ENCODE peak calls at places on chromosomes 4 and X, in five cellular contexts. One of them, this sample, is unnamed.
A peak's percentile ranks its signal among the peaks of the same experiment; 100 is the strongest.

GRCh38 chr4:42398448-42399355 is 1.4 kb downstream of the SHISA3 start:
- DNase-seq in HepG2: no peak
- DNase-seq in H1: peak; percentile 64
- DNase-seq in A549: no peak
- DNase-seq in K562: no peak
- DNase-seq in this sample: no peak

GRCh38 chrX:15563056-15563455 is 37.7 kb downstream of the ACE2 start:
- DNase-seq in A549: no peak
- DNase-seq in H1: no peak
- DNase-seq in K562: no peak
- DNase-seq in HepG2: no peak
- DNase-seq in this sample: no peak

GRCh38 chr4:180635276-180635675 is 1607.9 kb upstream of the TENM3 start:
- DNase-seq in K562: no peak
- DNase-seq in A549: no peak
- DNase-seq in H1: no peak
- DNase-seq in HepG2: no peak
- DNase-seq in this sample: no peak

GRCh38 chrX:108139303-108139702 is 47.7 kb downstream of the ATG4A start:
- DNase-seq in K562: peak; percentile 28
- DNase-seq in H1: no peak
- DNase-seq in HepG2: no peak
- DNase-seq in A549: no peak
- DNase-seq in this sample: peak; percentile 21

GRCh38 chrX:334331-334891 is 15.8 kb upstream of the GTPBP6 start:
- DNase-seq in HepG2: no peak
- DNase-seq in H1: no peak
- DNase-seq in A549: no peak
- DNase-seq in K562: no peak
- DNase-seq in this sample: no peak

GRCh38 chr4:110508827-110509446 is 33.0 kb downstream of the ENPEP start:
- DNase-seq in K562: no peak
- DNase-seq in A549: no peak
- DNase-seq in HepG2: no peak
- DNase-seq in H1: no peak
- DNase-seq in this sample: peak; percentile 24

GRCh38 chrX:25754399-25754798 is 383.7 kb upstream of the MAGEB18 start:
- DNase-seq in A549: no peak
- DNase-seq in H1: no peak
- DNase-seq in K562: no peak
- DNase-seq in HepG2: no peak
- DNase-seq in this sample: no peak

GRCh38 chrX:123487674-123488073 is 245.2 kb downstream of the THOC2 start:
- DNase-seq in K562: no peak
- DNase-seq in H1: no peak
- DNase-seq in HepG2: no peak
- DNase-seq in A549: no peak
- DNase-seq in this sample: no peak

GRCh38 chr4:73984736-73985527 is 3.1 kb downstream of the PPBP start:
- DNase-seq in A549: no peak
- DNase-seq in HepG2: no peak
- DNase-seq in H1: no peak
- DNase-seq in K562: no peak
- DNase-seq in this sample: no peak

GRCh38 chr4:18847276-18847890 is 825.8 kb upstream of the LCORL start:
- DNase-seq in H1: no peak
- DNase-seq in A549: no peak
- DNase-seq in HepG2: no peak
- DNase-seq in K562: no peak
- DNase-seq in this sample: no peak

GRCh38 chr4:183821090-183821853 is 83.8 kb upstream of the STOX2 start:
- DNase-seq in K562: no peak
- DNase-seq in H1: no peak
- DNase-seq in A549: no peak
- DNase-seq in HepG2: no peak
- DNase-seq in this sample: no peak

GRCh38 chr4:94345984-94346383 is 3.3 kb upstream of the HPGDS start:
- DNase-seq in HepG2: no peak
- DNase-seq in K562: no peak
- DNase-seq in H1: no peak
- DNase-seq in A549: no peak
- DNase-seq in this sample: no peak

GRCh38 chrX:96987228-96987627 is 103.5 kb downstream of the RPA4 start:
- DNase-seq in HepG2: no peak
- DNase-seq in H1: no peak
- DNase-seq in K562: no peak
- DNase-seq in A549: no peak
- DNase-seq in this sample: no peak

GRCh38 chrX:40095588-40096394 is 2.0 kb downstream of the BCOR start:
- DNase-seq in HepG2: no peak
- DNase-seq in K562: no peak
- DNase-seq in A549: no peak
- DNase-seq in H1: no peak
- DNase-seq in this sample: peak; percentile 44

GRCh38 chrX:68238568-68238967 is 194.7 kb downstream of the OPHN1 start:
- DNase-seq in A549: no peak
- DNase-seq in HepG2: no peak
- DNase-seq in H1: peak; percentile 51
- DNase-seq in K562: no peak
- DNase-seq in this sample: peak; percentile 2

GRCh38 chr4:129323630-129324029 is 227.7 kb downstream of the C4orf33 start:
- DNase-seq in K562: no peak
- DNase-seq in A549: no peak
- DNase-seq in H1: no peak
- DNase-seq in HepG2: no peak
- DNase-seq in this sample: no peak

GRCh38 chr4:40379248-40379647 is 44.1 kb downstream of the CHRNA9 start:
- DNase-seq in HepG2: no peak
- DNase-seq in H1: no peak
- DNase-seq in A549: no peak
- DNase-seq in K562: no peak
- DNase-seq in this sample: no peak

GRCh38 chr4:110164251-110164650 is 34.2 kb downstream of the ELOVL6 start:
- DNase-seq in HepG2: no peak
- DNase-seq in K562: no peak
- DNase-seq in A549: no peak
- DNase-seq in H1: no peak
- DNase-seq in this sample: no peak

DNA sequence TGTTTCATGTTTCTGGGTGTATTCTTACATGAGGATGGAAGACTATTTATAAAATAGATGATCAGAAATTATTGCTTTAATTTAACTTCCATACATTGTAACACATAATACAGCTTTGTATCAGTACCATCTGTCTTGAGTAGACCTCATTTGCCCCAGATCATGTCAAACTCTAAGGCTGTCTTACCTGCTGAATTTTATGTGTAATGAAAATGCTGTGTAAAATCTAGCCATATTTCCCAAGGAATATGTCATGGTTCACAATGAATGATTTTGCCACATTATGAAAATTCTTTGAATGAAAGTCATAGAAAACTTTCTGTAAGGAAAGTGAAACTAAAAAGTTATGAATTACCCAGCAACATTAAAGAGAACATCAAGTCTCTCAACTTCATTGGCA is 7.4 kb downstream of the BDH2 start:
- DNase-seq in K562: no peak
- DNase-seq in H1: no peak
- DNase-seq in A549: no peak
- DNase-seq in HepG2: no peak
- DNase-seq in this sample: no peak
- TF ChIP-seq MAX in K562: no peak
- TF ChIP-seq MAX in H1: no peak
- TF ChIP-seq MAX in A549: no peak
- TF ChIP-seq MAX in HepG2: no peak
- TF ChIP-seq MAX in this sample: no peak

GRCh38 chr4:156941940-156942548 is 29.6 kb downstream of the PDGFC start:
- DNase-seq in K562: no peak
- DNase-seq in H1: no peak
- DNase-seq in A549: peak; percentile 11
- DNase-seq in HepG2: peak; percentile 98
- DNase-seq in this sample: no peak
- TF ChIP-seq EP300 in K562: no peak
- TF ChIP-seq EP300 in H1: no peak
- TF ChIP-seq EP300 in A549: no peak
- TF ChIP-seq EP300 in HepG2: peak; percentile 26
- TF ChIP-seq EP300 in this sample: no peak

DNA sequence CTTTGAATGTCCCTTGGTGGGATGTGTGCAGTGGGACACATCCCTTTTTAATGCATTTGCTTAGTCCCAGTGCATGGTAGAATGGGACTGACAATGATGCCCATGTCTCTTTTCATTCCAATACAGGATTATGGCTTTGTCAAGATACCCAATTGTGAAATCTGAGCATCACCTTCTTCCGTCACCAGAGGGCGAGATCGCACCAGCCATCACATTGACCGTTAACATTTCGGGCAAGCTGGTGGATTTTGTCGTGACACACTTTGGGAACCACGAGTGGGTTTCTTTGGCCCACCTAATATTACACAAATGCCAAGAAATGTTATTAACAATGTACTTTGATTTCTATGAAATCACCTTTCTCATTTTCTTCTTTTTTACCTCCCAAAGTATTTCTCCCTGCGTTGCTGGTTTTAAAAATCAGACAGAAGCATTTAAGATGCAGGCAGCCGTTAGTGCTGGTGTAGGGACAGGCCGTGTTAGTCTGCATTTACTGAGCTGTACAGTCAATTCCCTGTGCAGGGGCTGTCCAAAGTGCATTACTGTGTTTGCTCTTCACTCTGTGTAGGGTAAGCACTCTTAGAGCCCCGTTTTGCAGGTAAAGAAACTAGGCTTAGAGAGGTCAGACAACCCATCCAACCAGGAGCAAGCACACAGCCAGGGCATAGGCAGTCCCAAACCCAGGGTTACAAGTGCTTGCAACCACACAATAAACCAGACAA is 46.5 kb downstream of the CWH43 start:
- DNase-seq in K562: peak; percentile 28
- DNase-seq in H1: peak; percentile 55
- DNase-seq in A549: peak; percentile 6
- DNase-seq in HepG2: peak; percentile 31
- DNase-seq in this sample: peak; percentile 27
- TF ChIP-seq MAX in K562: no peak
- TF ChIP-seq MAX in H1: no peak
- TF ChIP-seq MAX in A549: no peak
- TF ChIP-seq MAX in HepG2: no peak
- TF ChIP-seq MAX in this sample: no peak

GRCh38 chr4:91258326-91258725 is 1045.4 kb upstream of the GRID2 start:
- DNase-seq in HepG2: no peak
- DNase-seq in K562: no peak
- DNase-seq in A549: no peak
- DNase-seq in H1: no peak
- DNase-seq in this sample: no peak
- TF ChIP-seq EP300 in HepG2: no peak
- TF ChIP-seq EP300 in K562: no peak
- TF ChIP-seq EP300 in A549: no peak
- TF ChIP-seq EP300 in H1: no peak
- TF ChIP-seq EP300 in this sample: no peak

DNA sequence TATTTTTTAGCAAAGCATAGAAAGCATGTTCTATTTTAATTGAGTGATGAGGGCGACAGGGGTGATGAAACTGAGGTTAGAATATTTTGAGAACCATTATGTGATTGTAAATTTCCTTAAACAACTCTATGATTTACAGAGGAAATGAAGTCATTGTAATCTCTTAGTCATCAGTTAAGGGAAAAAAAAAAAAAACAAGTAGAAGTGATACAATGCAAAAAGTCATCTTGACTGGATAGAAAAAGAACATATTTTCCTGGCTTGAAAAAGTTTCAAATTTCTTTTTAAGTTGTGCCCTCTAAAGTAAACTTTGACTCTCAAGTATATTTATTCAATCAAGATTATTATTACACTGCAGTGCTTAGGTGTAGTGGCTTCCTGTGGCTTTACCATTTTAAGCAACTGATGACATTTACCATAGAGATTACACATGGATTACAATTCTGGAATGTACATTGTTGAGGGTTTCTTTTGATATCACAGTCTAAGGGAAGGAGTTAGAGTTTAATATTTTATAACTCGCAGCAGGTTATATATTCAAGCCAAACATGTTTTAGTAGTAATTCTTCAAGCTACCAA is 40.6 kb downstream of the GABRB1 start:
- DNase-seq in A549: no peak
- DNase-seq in HepG2: no peak
- DNase-seq in K562: no peak
- DNase-seq in H1: no peak
- DNase-seq in this sample: no peak
- TF ChIP-seq MAX in A549: no peak
- TF ChIP-seq MAX in HepG2: no peak
- TF ChIP-seq MAX in K562: no peak
- TF ChIP-seq MAX in H1: no peak
- TF ChIP-seq MAX in this sample: no peak

GRCh38 chr4:81631958-81632439 is 160.3 kb upstream of the RASGEF1B start:
- DNase-seq in H1: no peak
- DNase-seq in A549: no peak
- DNase-seq in K562: peak; percentile 7
- DNase-seq in HepG2: peak; percentile 49
- DNase-seq in this sample: no peak

GRCh38 chr4:81638698-81639097 is 167.0 kb upstream of the RASGEF1B start:
- DNase-seq in H1: no peak
- DNase-seq in HepG2: no peak
- DNase-seq in K562: no peak
- DNase-seq in A549: no peak
- DNase-seq in this sample: no peak

GRCh38 chr4:81632581-81633247 is 161.0 kb upstream of the RASGEF1B start:
- DNase-seq in K562: no peak
- DNase-seq in H1: no peak
- DNase-seq in A549: no peak
- DNase-seq in HepG2: no peak
- DNase-seq in this sample: no peak

GRCh38 chr4:81635747-81636146 is 164.0 kb upstream of the RASGEF1B start:
- DNase-seq in K562: no peak
- DNase-seq in H1: no peak
- DNase-seq in HepG2: no peak
- DNase-seq in A549: no peak
- DNase-seq in this sample: no peak

GRCh38 chr4:81635128-81635527 is 163.4 kb upstream of the RASGEF1B start:
- DNase-seq in K562: no peak
- DNase-seq in HepG2: no peak
- DNase-seq in A549: no peak
- DNase-seq in H1: no peak
- DNase-seq in this sample: no peak
- TF ChIP-seq EP300 in K562: no peak
- TF ChIP-seq EP300 in HepG2: no peak
- TF ChIP-seq EP300 in A549: no peak
- TF ChIP-seq EP300 in H1: no peak
- TF ChIP-seq EP300 in this sample: no peak

GRCh38 chr4:6224725-6225124 is 24.4 kb upstream of the JAKMIP1 start:
- DNase-seq in A549: no peak
- DNase-seq in HepG2: no peak
- DNase-seq in K562: no peak
- DNase-seq in H1: no peak
- DNase-seq in this sample: no peak

GRCh38 chr4:6225469-6225868 is 25.1 kb upstream of the JAKMIP1 start:
- DNase-seq in HepG2: no peak
- DNase-seq in H1: peak; percentile 85
- DNase-seq in K562: no peak
- DNase-seq in A549: no peak
- DNase-seq in this sample: no peak

GRCh38 chr4:6221296-6221850 is 21.0 kb upstream of the JAKMIP1 start:
- DNase-seq in K562: no peak
- DNase-seq in H1: peak; percentile 57
- DNase-seq in A549: no peak
- DNase-seq in HepG2: no peak
- DNase-seq in this sample: no peak

GRCh38 chr4:6222761-6223292 is 22.5 kb upstream of the JAKMIP1 start:
- DNase-seq in A549: no peak
- DNase-seq in K562: no peak
- DNase-seq in H1: peak; percentile 86
- DNase-seq in HepG2: no peak
- DNase-seq in this sample: peak; percentile 77

GRCh38 chr4:6221851-6222760 is 21.8 kb upstream of the JAKMIP1 start:
- DNase-seq in A549: no peak
- DNase-seq in H1: peak; percentile 94
- DNase-seq in HepG2: no peak
- DNase-seq in K562: peak; percentile 68
- DNase-seq in this sample: peak; percentile 97
- TF ChIP-seq MAX in A549: no peak
- TF ChIP-seq MAX in H1: no peak
- TF ChIP-seq MAX in HepG2: no peak
- TF ChIP-seq MAX in K562: no peak
- TF ChIP-seq MAX in this sample: no peak